ENCODE peak calls at places on chromosomes 5 and 9, in six cellular contexts. F is neural crest cell; D is NB4; L is GDM1; V is stimulated activated CD8-positive, alpha-beta memory T cell treated with anti-CD3 and anti-CD28 coated beads, Interleukin-15, amount 100 ng/mL, for 4 hours; A is sigmoid colon. R is an unnamed sample.

GRCh38 chr5:117380316-117380715 is 805.7 kb upstream of the SEMA6A start:
- DNase-seq in L (no peak), F (no peak), V (no peak), D (no peak), A (no peak), R (no peak)

GRCh38 chr5:52786391-52786790 is 1.3 kb upstream of the ITGA1 start:
- DNase-seq in V (no peak), A (no peak), L (no peak), F (no peak), D (no peak), R (no peak)

GRCh38 chr9:82558855-82559615 is 503.9 kb downstream of the RASEF start:
- DNase-seq in D (no peak), F (no peak), L (no peak), A (no peak), V (no peak), R (no peak)

GRCh38 chr9:69861011-69861410 is 40.4 kb downstream of the CFAP95 start:
- DNase-seq in A (no peak), V (no peak), D (no peak), L (no peak), F (no peak), R (no peak)

GRCh38 chr5:143041461-143041860 is 271.3 kb downstream of the ARHGAP26 start:
- DNase-seq in A (no peak), F (no peak), L (no peak), V (no peak), D (no peak), R (no peak)

GRCh38 chr5:147628054-147628895 is 118.4 kb upstream of the DPYSL3 start:
- DNase-seq in D (peak), V (peak), A (no peak), L (peak), F (peak), R (no peak)

GRCh38 chr9:5848372-5848882 is 15.5 kb upstream of the ERMP1 start:
- DNase-seq in V (no peak), D (no peak), A (no peak), L (no peak), F (no peak), R (no peak)

GRCh38 chr5:133703935-133704334 is 91.6 kb upstream of the FSTL4 start:
- DNase-seq in F (no peak), D (no peak), V (no peak), L (no peak), A (no peak), R (no peak)

GRCh38 chr9:18472915-18473314 is 1.0 kb upstream of the ADAMTSL1 start:
- DNase-seq in D (no peak), A (no peak), V (no peak), L (no peak), F (no peak), R (no peak)

R was measured in cardiac septum.